ENCODE peak calls at places on chromosomes 3 and 15, in four cellular contexts. J is stimulated activated CD4-positive, alpha-beta T cell treated with anti-CD3 and anti-CD28 coated beads, Interleukin-2, amount 100 ng/mL, for 24 hours; A is GM13976; G is naive B cell. P is an unnamed sample.

GRCh38 chr3:125151916-125152315 is 60.6 kb downstream of the SLC12A8 start:
- DNase-seq in J (no peak), A (no peak), G (no peak), P (no peak)

GRCh38 chr15:75648156-75649000 is 666 bp downstream of the SNX33 start:
- DNase-seq in J (no peak), A (peak), G (no peak), P (no peak)

GRCh38 chr15:25799906-25800700 is 63.0 kb downstream of the ATP10A start:
- DNase-seq in J (no peak), A (no peak), G (no peak), P (no peak)

GRCh38 chr3:161914703-161915102 is 418.1 kb downstream of the OTOL1 start:
- DNase-seq in J (no peak), A (no peak), G (no peak), P (no peak)

GRCh38 chr15:26260517-26261133 is 397.5 kb upstream of the ATP10A start:
- DNase-seq in J (peak), A (peak), G (peak), P (no peak)

GRCh38 chr3:190032924-190033323 is 87.8 kb downstream of the P3H2 start:
- DNase-seq in J (no peak), A (no peak), G (no peak), P (no peak)

GRCh38 chr3:135760581-135760980 is 204.9 kb upstream of the PPP2R3A start:
- DNase-seq in J (no peak), A (no peak), G (no peak), P (no peak)

GRCh38 chr3:130849111-130849552 is 44.8 kb upstream of the ATP2C1 start:
- DNase-seq in J (no peak), A (no peak), G (no peak), P (no peak)

GRCh38 chr3:77204788-77205187 is 164.9 kb downstream of the ROBO2 start:
- DNase-seq in J (no peak), A (no peak), G (no peak), P (no peak)

GRCh38 chr15:74174216-74174965 is 881 bp downstream of the ISLR start:
- DNase-seq in J (no peak), A (no peak), G (no peak), P (no peak)

GRCh38 chr15:67746022-67746421 is 79.3 kb upstream of the SKOR1 start:
- DNase-seq in J (no peak), A (no peak), G (no peak), P (no peak)

GRCh38 chr15:51724199-51724598 is 13.3 kb downstream of the LYSMD2 start:
- DNase-seq in J (no peak), A (no peak), G (no peak), P (no peak)

GRCh38 chr15:69760263-69760855 is 307.7 kb downstream of the RPLP1 start:
- DNase-seq in J (no peak), A (no peak), G (no peak), P (no peak)

GRCh38 chr3:161558256-161558655 is 61.6 kb downstream of the OTOL1 start:
- DNase-seq in J (no peak), A (no peak), G (no peak), P (no peak)

GRCh38 chr3:1017879-1018278 is 74.9 kb upstream of the CNTN6 start:
- DNase-seq in J (no peak), A (no peak), G (no peak), P (no peak)

GRCh38 chr3:107988464-107989156 is 102.2 kb downstream of the CD47 start:
- DNase-seq in J (no peak), A (no peak), G (no peak), P (no peak)

GRCh38 chr3:128623762-128624176 is 26.8 kb downstream of the RPN1 start:
- DNase-seq in J (no peak), A (no peak), G (no peak), P (no peak)

GRCh38 chr3:31873254-31873653 is 107.8 kb downstream of the OSBPL10 start:
- DNase-seq in J (no peak), A (no peak), G (no peak), P (no peak)

GRCh38 chr3:16828815-16829214 is 55.9 kb upstream of the PLCL2 start:
- DNase-seq in J (peak), A (no peak), G (no peak), P (no peak)

GRCh38 chr15:58057559-58057958 is 8.0 kb downstream of the ALDH1A2 start:
- DNase-seq in J (no peak), A (no peak), G (no peak), P (no peak)

GRCh38 chr3:110314512-110315114 is 757.0 kb upstream of the NECTIN3 start:
- DNase-seq in J (peak), A (peak), G (peak), P (no peak)